ENCODE peak calls at places on chromosomes 7 and 10, in four cellular contexts. B, G, I and L are unnamed samples.

GRCh38 chr10:74049995-74050394 is 52.1 kb downstream of the VCL start:
- DNase-seq in B (no peak), G (no peak), I (no peak), L (no peak)

GRCh38 chr7:128167316-128167691 is 73.8 kb upstream of the LEP start:
- DNase-seq in B (peak; percentile 59), G (peak; percentile 41), I (no peak), L (peak; percentile 72)

GRCh38 chr10:14481752-14482151 is 151.0 kb upstream of the FRMD4A start:
- DNase-seq in B (no peak), G (no peak), I (no peak), L (no peak)

GRCh38 chr7:12610899-12611298 is 40.4 kb downstream of the SCIN start:
- DNase-seq in B (no peak), G (no peak), I (no peak), L (no peak)

GRCh38 chr10:63412304-63412703 is 53.5 kb downstream of the JMJD1C start:
- DNase-seq in B (no peak), G (no peak), I (no peak), L (no peak)

GRCh38 chr7:80826520-80827237 is 92.2 kb downstream of the SEMA3C start:
- DNase-seq in B (no peak), G (no peak), I (no peak), L (no peak)

GRCh38 chr7:39394105-39394504 is 172.1 kb upstream of the YAE1 start:
- DNase-seq in B (no peak), G (no peak), I (no peak), L (no peak)

GRCh38 chr7:2033586-2034135 is 199.1 kb downstream of the MAD1L1 start:
- DNase-seq in B (no peak), G (peak; percentile 1), I (no peak), L (no peak)

GRCh38 chr10:30151581-30152389 is 92.4 kb upstream of the JCAD start:
- DNase-seq in B (peak; percentile 87), G (no peak), I (no peak), L (no peak)

GRCh38 chr7:102093599-102094001 is 193.1 kb upstream of the SH2B2 start:
- DNase-seq in B (no peak), G (peak; percentile 11), I (no peak), L (no peak)

GRCh38 chr7:89247207-89247606 is 451.7 kb upstream of the TEX47 start:
- DNase-seq in B (no peak), G (peak; percentile 10), I (no peak), L (no peak)

GRCh38 chr7:76008156-76008687 is 13.8 kb upstream of the TMEM120A start:
- DNase-seq in B (no peak), G (no peak), I (no peak), L (no peak)

DNA sequence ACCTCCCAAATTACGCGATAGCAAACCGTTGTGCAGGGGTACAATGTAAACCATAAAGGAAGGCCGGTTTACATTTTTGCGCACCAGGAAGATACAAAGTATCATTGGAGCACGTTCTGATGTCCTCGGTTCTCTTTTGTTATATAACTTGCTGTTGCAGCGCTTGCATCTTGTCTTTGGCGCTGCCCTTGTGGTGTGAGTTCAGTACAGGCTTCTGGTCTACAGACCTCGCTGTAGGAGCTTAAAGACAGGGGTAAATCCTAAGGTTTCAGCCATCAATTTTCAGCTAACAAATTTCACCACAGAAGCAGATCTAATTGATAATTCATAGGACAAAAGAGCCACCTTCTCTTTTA is 1.5 kb upstream of the MKX start:
- DNase-seq in B (no peak), G (peak; percentile 20), I (no peak), L (no peak)
- TF ChIP-seq ELF4 in B (no peak), G (no peak), I (no peak), L (no peak)

DNA sequence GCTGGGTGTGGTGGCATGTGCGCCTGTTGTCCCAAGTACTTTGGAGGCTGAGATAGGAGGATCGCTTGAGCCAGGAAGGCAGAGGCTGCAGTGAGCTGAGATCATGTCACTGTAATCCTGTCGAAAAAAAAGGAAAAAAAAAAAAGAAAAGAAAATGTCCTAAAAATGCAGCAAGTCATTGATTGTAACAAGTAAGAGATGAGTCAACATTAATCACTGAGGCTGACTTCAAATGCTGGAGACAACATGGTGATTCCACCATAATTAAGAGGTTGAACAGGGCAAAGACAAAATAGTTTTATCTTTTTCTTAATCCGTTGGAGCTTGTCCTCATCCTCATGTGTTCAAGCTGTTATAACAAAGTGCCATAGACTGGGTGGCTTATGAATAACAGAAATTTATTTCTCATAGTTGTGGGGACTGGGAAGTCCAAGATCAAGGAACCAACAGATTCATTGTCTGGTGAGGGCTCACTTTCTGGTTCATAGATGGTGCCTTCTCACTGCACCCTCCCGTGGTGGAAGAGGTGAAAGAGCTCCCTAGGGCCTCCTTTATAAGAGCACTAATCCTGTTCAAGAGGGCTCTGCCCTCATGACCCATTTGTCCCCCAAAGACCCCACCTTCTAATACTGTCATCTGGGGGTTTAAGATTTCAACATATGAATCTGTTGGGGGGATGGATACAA is 60.3 kb downstream of the TBXAS1 start:
- DNase-seq in B (no peak), G (no peak), I (peak; percentile 10), L (no peak)
- TF ChIP-seq SP1 in B (no peak), G (no peak), I (no peak), L (no peak)

DNA sequence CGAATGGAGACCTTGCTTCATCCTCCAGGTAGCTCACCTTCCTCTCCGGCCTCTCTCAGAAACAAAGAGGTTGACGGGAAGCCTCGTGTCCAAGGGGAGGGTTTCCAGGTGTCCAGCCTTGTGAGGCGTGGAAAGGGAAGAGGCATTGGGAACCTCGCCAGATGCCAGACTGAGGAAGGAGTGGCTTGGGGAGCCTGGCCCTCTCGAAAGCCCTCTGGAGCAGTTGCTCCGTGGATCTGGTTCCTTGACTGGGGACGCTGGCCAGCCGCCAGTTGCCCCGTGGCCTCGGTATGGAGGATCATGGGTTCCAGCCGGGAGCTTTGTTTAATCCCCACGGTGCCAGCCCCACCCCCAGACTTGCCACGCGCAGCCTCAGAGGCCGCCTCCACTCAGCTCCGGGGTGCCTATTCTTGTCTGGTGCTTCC is 30.3 kb upstream of the SUN1 start:
- DNase-seq in B (no peak), G (no peak), I (no peak), L (no peak)
- TF ChIP-seq ELF4 in B (no peak), G (no peak), I (no peak), L (no peak)

GRCh38 chr10:4758256-4758655 is 67.8 kb upstream of the AKR1E2 start:
- DNase-seq in B (no peak), G (no peak), I (no peak), L (no peak)
- TF ChIP-seq SP1 in B (no peak), G (no peak), I (no peak), L (no peak)

DNA sequence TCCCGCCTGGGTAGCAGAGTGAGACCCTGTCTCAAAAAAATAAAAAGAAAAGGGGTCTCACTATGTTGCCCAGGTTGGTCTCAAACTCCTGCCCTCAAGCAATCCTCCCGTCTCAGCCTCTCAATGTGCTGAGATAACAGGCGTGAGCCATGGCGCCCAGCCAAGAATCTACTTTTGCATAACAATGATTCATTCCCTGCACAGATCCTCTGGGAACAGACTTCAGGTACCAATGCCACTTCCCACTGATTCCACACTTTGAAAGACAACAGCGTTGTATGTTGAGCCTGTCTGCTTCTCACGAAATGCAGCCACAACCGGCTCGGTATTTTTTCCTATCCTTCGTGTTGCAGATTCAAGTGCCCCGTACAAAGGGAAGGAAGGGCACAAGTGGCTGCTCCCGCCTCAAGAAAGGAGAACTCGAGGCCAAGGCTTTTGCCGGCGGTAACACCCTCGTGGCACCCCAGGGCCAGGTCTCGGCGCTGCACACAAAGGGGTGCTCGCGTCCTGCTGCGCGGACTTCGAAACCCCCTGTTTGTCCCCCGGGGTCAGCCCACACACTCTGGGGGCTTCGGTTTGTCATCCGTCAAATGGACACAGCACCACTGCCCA is 671 bp downstream of the DAGLB start:
- DNase-seq in B (peak; percentile 82), G (peak; percentile 70), I (peak; percentile 78), L (peak; percentile 40)
- TF ChIP-seq ELF4 in B (no peak), G (no peak), I (no peak), L (no peak)

GRCh38 chr10:33807527-33808377 is 473.3 kb upstream of the NRP1 start:
- DNase-seq in B (no peak), G (no peak), I (no peak), L (no peak)
- TF ChIP-seq SP1 in B (no peak), G (no peak), I (no peak), L (no peak)